ENCODE peak calls at places on chromosomes 2 and 18, in five cellular contexts. One of them, this sample, is unnamed.
A peak's percentile ranks its signal among the peaks of the same experiment; 100 is the strongest.

GRCh38 chr2:223264541-223265171 is 212.7 kb downstream of the KCNE4 start:
- DNase-seq in neuronal stem cell: no peak
- DNase-seq in mesenchymal stem cell: no peak
- DNase-seq in H1: no peak
- DNase-seq in trophoblast cell: peak; percentile 64
- DNase-seq in this sample: no peak

GRCh38 chr18:69853061-69853460 is 94.6 kb downstream of the CD226 start:
- DNase-seq in neuronal stem cell: no peak
- DNase-seq in mesenchymal stem cell: no peak
- DNase-seq in H1: no peak
- DNase-seq in trophoblast cell: no peak
- DNase-seq in this sample: no peak

GRCh38 chr2:20604957-20605381 is 45.9 kb downstream of the HS1BP3 start:
- DNase-seq in neuronal stem cell: no peak
- DNase-seq in mesenchymal stem cell: peak; percentile 55
- DNase-seq in H1: no peak
- DNase-seq in trophoblast cell: no peak
- DNase-seq in this sample: no peak

GRCh38 chr2:191844706-191845105 is 2.2 kb downstream of the CAVIN2 start:
- DNase-seq in neuronal stem cell: no peak
- DNase-seq in mesenchymal stem cell: no peak
- DNase-seq in H1: no peak
- DNase-seq in trophoblast cell: no peak
- DNase-seq in this sample: no peak

GRCh38 chr2:237359894-237360780 is 53.8 kb downstream of the COL6A3 start:
- DNase-seq in neuronal stem cell: no peak
- DNase-seq in mesenchymal stem cell: no peak
- DNase-seq in H1: peak; percentile 50
- DNase-seq in trophoblast cell: no peak
- DNase-seq in this sample: no peak

GRCh38 chr2:84704505-84705244 is 176.2 kb downstream of the TRABD2A start:
- DNase-seq in neuronal stem cell: no peak
- DNase-seq in mesenchymal stem cell: no peak
- DNase-seq in H1: no peak
- DNase-seq in trophoblast cell: no peak
- DNase-seq in this sample: no peak

GRCh38 chr2:28962505-28962904 is 18.6 kb upstream of the TOGARAM2 start:
- DNase-seq in neuronal stem cell: no peak
- DNase-seq in mesenchymal stem cell: no peak
- DNase-seq in H1: no peak
- DNase-seq in trophoblast cell: no peak
- DNase-seq in this sample: no peak

GRCh38 chr2:137566387-137566786 is 397.9 kb upstream of the HNMT start:
- DNase-seq in neuronal stem cell: no peak
- DNase-seq in mesenchymal stem cell: no peak
- DNase-seq in H1: no peak
- DNase-seq in trophoblast cell: peak; percentile 26
- DNase-seq in this sample: no peak

GRCh38 chr18:71327443-71328120 is 1038.7 kb downstream of the SOCS6 start:
- DNase-seq in neuronal stem cell: no peak
- DNase-seq in mesenchymal stem cell: no peak
- DNase-seq in H1: no peak
- DNase-seq in trophoblast cell: no peak
- DNase-seq in this sample: no peak

GRCh38 chr2:104412384-104412783 is 441.5 kb upstream of the POU3F3 start:
- DNase-seq in neuronal stem cell: no peak
- DNase-seq in mesenchymal stem cell: no peak
- DNase-seq in H1: peak; percentile 70
- DNase-seq in trophoblast cell: peak; percentile 49
- DNase-seq in this sample: no peak
- H2BK12ac ChIP-seq in neuronal stem cell: no peak overlapping the region
- H2BK12ac ChIP-seq in mesenchymal stem cell: no peak overlapping the region
- H2BK12ac ChIP-seq in H1: no peak overlapping the region
- H2BK12ac ChIP-seq in trophoblast cell: no peak overlapping the region
- H2BK12ac ChIP-seq in this sample: no peak overlapping the region

DNA sequence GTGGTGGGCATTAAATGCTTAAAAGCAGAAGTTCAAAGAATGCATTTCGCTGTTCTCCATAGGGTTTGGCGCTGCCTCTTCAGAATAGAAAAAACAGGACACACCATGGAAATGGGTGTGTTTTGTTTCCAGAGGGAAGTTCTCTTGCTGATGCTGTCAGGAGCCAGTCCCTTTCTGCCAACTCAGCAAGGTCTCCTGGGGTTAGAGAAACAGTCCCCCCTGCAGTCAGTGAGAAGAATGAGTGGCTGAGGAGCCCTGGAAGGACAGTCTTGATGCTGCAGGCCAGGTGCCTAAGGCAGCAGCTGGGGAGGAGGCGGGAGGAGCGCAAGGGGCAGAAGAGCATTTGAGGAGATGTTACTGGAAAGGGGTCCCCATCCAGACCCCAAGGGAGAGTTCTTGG is 37.8 kb upstream of the ASAP2 start:
- DNase-seq in neuronal stem cell: no peak
- DNase-seq in mesenchymal stem cell: no peak
- DNase-seq in H1: no peak
- DNase-seq in trophoblast cell: no peak
- DNase-seq in this sample: peak; percentile 48
- H2BK12ac ChIP-seq in neuronal stem cell: no peak overlapping the region
- H2BK12ac ChIP-seq in mesenchymal stem cell: no peak overlapping the region
- H2BK12ac ChIP-seq in H1: no peak overlapping the region
- H2BK12ac ChIP-seq in trophoblast cell: peak overlapping the region; percentile 19
- H2BK12ac ChIP-seq in this sample: no peak overlapping the region

GRCh38 chr2:144290276-144290675 is 229.6 kb downstream of the ZEB2 start:
- DNase-seq in neuronal stem cell: no peak
- DNase-seq in mesenchymal stem cell: no peak
- DNase-seq in H1: no peak
- DNase-seq in trophoblast cell: no peak
- DNase-seq in this sample: no peak

GRCh38 chr2:144285324-144285723 is 234.6 kb downstream of the ZEB2 start:
- DNase-seq in neuronal stem cell: no peak
- DNase-seq in mesenchymal stem cell: no peak
- DNase-seq in H1: no peak
- DNase-seq in trophoblast cell: no peak
- DNase-seq in this sample: no peak

DNA sequence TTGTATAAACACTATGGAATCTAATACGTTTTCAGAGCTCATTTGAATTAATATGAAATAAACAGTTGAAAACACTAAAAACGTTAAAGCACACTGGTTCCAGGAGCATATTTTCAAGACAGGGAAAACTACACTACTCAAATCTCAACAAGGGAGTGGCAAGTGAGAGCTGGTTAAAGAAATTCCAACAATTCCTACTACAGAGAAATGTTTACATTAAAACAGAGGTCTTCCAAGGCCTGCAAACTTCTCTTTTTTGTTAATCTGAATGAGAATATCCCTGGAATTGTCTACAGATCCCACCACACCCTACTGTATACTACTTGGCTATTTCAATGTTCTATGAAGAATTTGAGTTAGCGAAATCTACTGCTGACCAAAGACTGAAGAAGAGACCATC is 231.5 kb downstream of the ZEB2 start:
- DNase-seq in neuronal stem cell: no peak
- DNase-seq in mesenchymal stem cell: peak; percentile 2
- DNase-seq in H1: no peak
- DNase-seq in trophoblast cell: no peak
- DNase-seq in this sample: no peak
- H2BK12ac ChIP-seq in neuronal stem cell: no peak overlapping the region
- H2BK12ac ChIP-seq in mesenchymal stem cell: no peak overlapping the region
- H2BK12ac ChIP-seq in H1: no peak overlapping the region
- H2BK12ac ChIP-seq in trophoblast cell: no peak overlapping the region
- H2BK12ac ChIP-seq in this sample: no peak overlapping the region

GRCh38 chr2:126784045-126784444 is 114.6 kb upstream of the TEX51 start:
- DNase-seq in neuronal stem cell: no peak
- DNase-seq in mesenchymal stem cell: no peak
- DNase-seq in H1: no peak
- DNase-seq in trophoblast cell: no peak
- DNase-seq in this sample: no peak

GRCh38 chr2:126785862-126786261 is 112.8 kb upstream of the TEX51 start:
- DNase-seq in neuronal stem cell: no peak
- DNase-seq in mesenchymal stem cell: no peak
- DNase-seq in H1: no peak
- DNase-seq in trophoblast cell: no peak
- DNase-seq in this sample: no peak

GRCh38 chr2:126783341-126783740 is 115.3 kb upstream of the TEX51 start:
- DNase-seq in neuronal stem cell: no peak
- DNase-seq in mesenchymal stem cell: no peak
- DNase-seq in H1: no peak
- DNase-seq in trophoblast cell: no peak
- DNase-seq in this sample: no peak

GRCh38 chr2:126785236-126785635 is 113.5 kb upstream of the TEX51 start:
- DNase-seq in neuronal stem cell: no peak
- DNase-seq in mesenchymal stem cell: no peak
- DNase-seq in H1: no peak
- DNase-seq in trophoblast cell: no peak
- DNase-seq in this sample: no peak

DNA sequence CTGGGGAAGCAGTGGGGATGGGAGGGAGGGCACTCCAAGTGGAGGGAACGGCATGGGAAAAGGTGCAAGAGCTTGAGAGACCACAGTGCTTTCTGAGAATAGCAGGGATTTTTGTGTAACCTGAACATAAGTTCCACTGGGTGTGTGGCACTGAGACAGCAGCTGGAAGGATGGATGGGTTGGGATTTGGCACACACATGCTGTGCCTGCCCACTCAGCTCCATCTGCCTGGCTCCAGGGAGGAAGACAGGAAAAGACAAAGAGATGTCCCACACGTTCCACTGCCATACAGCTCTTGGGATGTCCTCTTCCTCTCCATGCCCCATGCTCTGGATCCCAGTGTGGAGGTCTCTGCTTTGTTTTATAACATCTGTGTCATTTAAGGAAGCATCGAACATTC is 114.1 kb upstream of the TEX51 start:
- DNase-seq in neuronal stem cell: no peak
- DNase-seq in mesenchymal stem cell: no peak
- DNase-seq in H1: no peak
- DNase-seq in trophoblast cell: no peak
- DNase-seq in this sample: no peak
- H2BK12ac ChIP-seq in neuronal stem cell: no peak overlapping the region
- H2BK12ac ChIP-seq in mesenchymal stem cell: no peak overlapping the region
- H2BK12ac ChIP-seq in H1: no peak overlapping the region
- H2BK12ac ChIP-seq in trophoblast cell: no peak overlapping the region
- H2BK12ac ChIP-seq in this sample: no peak overlapping the region

DNA sequence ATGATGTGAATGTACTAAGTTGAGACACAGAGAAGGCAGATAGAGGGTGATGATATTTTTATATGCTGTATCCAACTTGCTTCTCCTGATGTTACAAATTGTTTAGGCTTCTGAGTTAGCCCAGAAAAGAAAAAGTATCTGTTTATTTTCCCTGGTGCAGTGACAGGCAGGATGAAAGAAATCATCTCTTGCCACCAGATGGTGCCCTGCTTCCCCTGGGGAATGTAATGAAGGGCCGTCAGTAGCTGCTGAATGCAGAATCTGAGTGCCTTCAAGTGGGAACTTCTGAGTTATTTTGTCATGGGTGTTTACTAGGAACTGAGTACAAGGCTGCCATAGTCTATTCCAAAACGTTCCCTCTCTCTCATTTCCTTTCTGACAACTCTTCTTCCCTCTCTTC is 525.6 kb downstream of the MBD2 start:
- DNase-seq in neuronal stem cell: peak; percentile 21
- DNase-seq in mesenchymal stem cell: peak; percentile 9
- DNase-seq in H1: peak; percentile 48
- DNase-seq in trophoblast cell: peak; percentile 53
- DNase-seq in this sample: peak; percentile 46
- H2BK12ac ChIP-seq in neuronal stem cell: no peak overlapping the region
- H2BK12ac ChIP-seq in mesenchymal stem cell: no peak overlapping the region
- H2BK12ac ChIP-seq in H1: no peak overlapping the region
- H2BK12ac ChIP-seq in trophoblast cell: no peak overlapping the region
- H2BK12ac ChIP-seq in this sample: no peak overlapping the region

GRCh38 chr2:18900691-18901113 is 311.3 kb upstream of the NT5C1B start:
- DNase-seq in neuronal stem cell: no peak
- DNase-seq in mesenchymal stem cell: no peak
- DNase-seq in H1: no peak
- DNase-seq in trophoblast cell: no peak
- DNase-seq in this sample: no peak

GRCh38 chr2:18898271-18898670 is 308.9 kb upstream of the NT5C1B start:
- DNase-seq in neuronal stem cell: no peak
- DNase-seq in mesenchymal stem cell: no peak
- DNase-seq in H1: no peak
- DNase-seq in trophoblast cell: no peak
- DNase-seq in this sample: no peak

GRCh38 chr2:18891598-18892345 is 302.4 kb upstream of the NT5C1B start:
- DNase-seq in neuronal stem cell: no peak
- DNase-seq in mesenchymal stem cell: no peak
- DNase-seq in H1: no peak
- DNase-seq in trophoblast cell: no peak
- DNase-seq in this sample: no peak

GRCh38 chr2:18899725-18900124 is 310.4 kb upstream of the NT5C1B start:
- DNase-seq in neuronal stem cell: no peak
- DNase-seq in mesenchymal stem cell: no peak
- DNase-seq in H1: no peak
- DNase-seq in trophoblast cell: no peak
- DNase-seq in this sample: no peak

GRCh38 chr2:18896106-18896505 is 306.7 kb upstream of the NT5C1B start:
- DNase-seq in neuronal stem cell: no peak
- DNase-seq in mesenchymal stem cell: no peak
- DNase-seq in H1: no peak
- DNase-seq in trophoblast cell: peak; percentile 25
- DNase-seq in this sample: no peak
- H2BK12ac ChIP-seq in neuronal stem cell: no peak overlapping the region
- H2BK12ac ChIP-seq in mesenchymal stem cell: no peak overlapping the region
- H2BK12ac ChIP-seq in H1: no peak overlapping the region
- H2BK12ac ChIP-seq in trophoblast cell: no peak overlapping the region
- H2BK12ac ChIP-seq in this sample: no peak overlapping the region

GRCh38 chr18:25080988-25081387 is 271.0 kb downstream of the ZNF521 start:
- DNase-seq in neuronal stem cell: no peak
- DNase-seq in mesenchymal stem cell: no peak
- DNase-seq in H1: no peak
- DNase-seq in trophoblast cell: no peak
- DNase-seq in this sample: no peak

GRCh38 chr18:25089470-25089869 is 262.5 kb downstream of the ZNF521 start:
- DNase-seq in neuronal stem cell: no peak
- DNase-seq in mesenchymal stem cell: no peak
- DNase-seq in H1: no peak
- DNase-seq in trophoblast cell: no peak
- DNase-seq in this sample: no peak

GRCh38 chr18:25086876-25087275 is 265.1 kb downstream of the ZNF521 start:
- DNase-seq in neuronal stem cell: no peak
- DNase-seq in mesenchymal stem cell: no peak
- DNase-seq in H1: no peak
- DNase-seq in trophoblast cell: no peak
- DNase-seq in this sample: no peak
- H2BK12ac ChIP-seq in neuronal stem cell: no peak overlapping the region
- H2BK12ac ChIP-seq in mesenchymal stem cell: no peak overlapping the region
- H2BK12ac ChIP-seq in H1: no peak overlapping the region
- H2BK12ac ChIP-seq in trophoblast cell: no peak overlapping the region
- H2BK12ac ChIP-seq in this sample: no peak overlapping the region

GRCh38 chr2:117855886-117856285 is 41.4 kb downstream of the DDX18 start:
- DNase-seq in neuronal stem cell: no peak
- DNase-seq in mesenchymal stem cell: no peak
- DNase-seq in H1: no peak
- DNase-seq in trophoblast cell: no peak
- DNase-seq in this sample: no peak
- H2BK12ac ChIP-seq in neuronal stem cell: no peak overlapping the region
- H2BK12ac ChIP-seq in mesenchymal stem cell: no peak overlapping the region
- H2BK12ac ChIP-seq in H1: no peak overlapping the region
- H2BK12ac ChIP-seq in trophoblast cell: no peak overlapping the region
- H2BK12ac ChIP-seq in this sample: no peak overlapping the region

This sample was measured in H9.